ENCODE peak calls at places on chromosomes 5 and 9, in four cellular contexts. L is BJ; X is IMR-90; B is CD8-positive, alpha-beta T cell. Y is an unnamed sample.

GRCh38 chr5:143435207-143435657 is 31.7 kb upstream of the NR3C1 start:
- DNase-seq in L (no peak), X (peak; percentile 30), B (peak; percentile 19), Y (peak; percentile 15)

GRCh38 chr5:165981721-165982120 is 2309.7 kb upstream of the WWC1 start:
- DNase-seq in L (no peak), X (no peak), B (no peak), Y (no peak)

GRCh38 chr5:175516933-175517823 is 38.8 kb downstream of the SFXN1 start:
- DNase-seq in L (no peak), X (no peak), B (no peak), Y (no peak)

GRCh38 chr5:32538031-32538547 is 47.3 kb upstream of the SUB1 start:
- DNase-seq in L (no peak), X (no peak), B (peak; percentile 35), Y (no peak)

GRCh38 chr5:17127743-17128231 is 89.6 kb upstream of the BASP1 start:
- DNase-seq in L (peak; percentile 82), X (peak; percentile 92), B (no peak), Y (peak; percentile 89)

GRCh38 chr5:149371296-149371962 is 7.7 kb downstream of the IL17B start:
- DNase-seq in L (no peak), X (peak; percentile 47), B (peak; percentile 76), Y (peak; percentile 70)

GRCh38 chr9:121651295-121652036 is at the start of gene DAB2IP:
- DNase-seq in L (no peak), X (peak; percentile 39), B (no peak), Y (peak; percentile 11)

GRCh38 chr5:170640731-170641588 is 137.1 kb downstream of the KCNIP1 start:
- DNase-seq in L (no peak), X (no peak), B (no peak), Y (no peak)

GRCh38 chr5:40879163-40879942 is 29.9 kb upstream of the C7 start:
- DNase-seq in L (peak; percentile 3), X (peak; percentile 45), B (no peak), Y (peak; percentile 25)

GRCh38 chr5:2391566-2391965 is 359.9 kb downstream of the IRX2 start:
- DNase-seq in L (no peak), X (no peak), B (no peak), Y (no peak)

GRCh38 chr5:2388005-2388361 is 363.5 kb downstream of the IRX2 start:
- DNase-seq in L (no peak), X (no peak), B (no peak), Y (no peak)

GRCh38 chr5:2391021-2391420 is 360.5 kb downstream of the IRX2 start:
- DNase-seq in L (no peak), X (no peak), B (no peak), Y (no peak)

GRCh38 chr5:2393556-2393955 is 357.9 kb downstream of the IRX2 start:
- DNase-seq in L (no peak), X (no peak), B (no peak), Y (no peak)
- TF ChIP-seq CTCF in L (no peak), X (no peak), B (no peak), Y (no peak)

GRCh38 chr5:160360310-160360709 is 10.1 kb downstream of the C1QTNF2 start:
- DNase-seq in L (no peak), X (no peak), B (no peak), Y (no peak)

GRCh38 chr5:160354666-160355065 is 15.8 kb downstream of the C1QTNF2 start:
- DNase-seq in L (no peak), X (no peak), B (no peak), Y (no peak)

GRCh38 chr5:160359816-160360215 is 10.6 kb downstream of the C1QTNF2 start:
- DNase-seq in L (no peak), X (no peak), B (no peak), Y (peak; percentile 11)

GRCh38 chr5:160356550-160357347 is 13.7 kb downstream of the C1QTNF2 start:
- DNase-seq in L (no peak), X (no peak), B (no peak), Y (no peak)

GRCh38 chr5:160357861-160358411 is 12.5 kb downstream of the C1QTNF2 start:
- DNase-seq in L (no peak), X (no peak), B (no peak), Y (no peak)
- H3K4me3 ChIP-seq in L (no peak overlapping the region), X (no peak overlapping the region), B (no peak overlapping the region), Y (no peak overlapping the region)

GRCh38 chr5:118592678-118593328 is 395.5 kb downstream of the DTWD2 start:
- DNase-seq in L (no peak), X (no peak), B (no peak), Y (no peak)
- TF ChIP-seq CTCF in L (peak; percentile 9), X (no peak), B (no peak), Y (no peak)

GRCh38 chr5:100905259-100905914 is 2.3 kb upstream of the ST8SIA4 start:
- DNase-seq in L (no peak), X (no peak), B (no peak), Y (no peak)
- H3K4me3 ChIP-seq in L (no peak overlapping the region), X (no peak overlapping the region), B (no peak overlapping the region), Y (no peak overlapping the region)

GRCh38 chr5:101418735-101419134 is 515.7 kb upstream of the ST8SIA4 start:
- DNase-seq in L (no peak), X (no peak), B (no peak), Y (no peak)
- TF ChIP-seq CTCF in L (no peak), X (no peak), B (no peak), Y (no peak)

GRCh38 chr5:3197237-3197636 is 398.4 kb upstream of the IRX1 start:
- DNase-seq in L (no peak), X (no peak), B (no peak), Y (no peak)
- H3K4me3 ChIP-seq in L (no peak overlapping the region), X (no peak overlapping the region), B (no peak overlapping the region), Y (peak overlapping the region; percentile 5)

Y was measured in epithelial cell of esophagus.